ENCODE peak calls at places on chromosomes 1 and 21, in six cellular contexts. One of them, this sample, is unnamed.

GRCh38 chr1:19439464-19440171 is 45.7 kb downstream of the CAPZB start:
- DNase-seq in pancreas: no peak
- DNase-seq in choroid plexus epithelial cell: peak; percentile 75
- DNase-seq in ovary: peak; percentile 69
- DNase-seq in lower leg skin: peak; percentile 87
- DNase-seq in ascending aorta: no peak
- DNase-seq in this sample: no peak

GRCh38 chr21:37868896-37869295 is 47.4 kb downstream of the KCNJ6 start:
- DNase-seq in pancreas: no peak
- DNase-seq in choroid plexus epithelial cell: no peak
- DNase-seq in ovary: no peak
- DNase-seq in lower leg skin: peak; percentile 69
- DNase-seq in ascending aorta: peak; percentile 42
- DNase-seq in this sample: no peak

GRCh38 chr1:151131832-151132675 is 14.4 kb downstream of the SEMA6C start:
- DNase-seq in pancreas: no peak
- DNase-seq in choroid plexus epithelial cell: peak; percentile 25
- DNase-seq in ovary: peak; percentile 69
- DNase-seq in lower leg skin: no peak
- DNase-seq in ascending aorta: no peak
- DNase-seq in this sample: peak; percentile 26

GRCh38 chr1:61914823-61915482 is 172.7 kb downstream of the PATJ start:
- DNase-seq in pancreas: no peak
- DNase-seq in choroid plexus epithelial cell: peak; percentile 4
- DNase-seq in ovary: no peak
- DNase-seq in lower leg skin: no peak
- DNase-seq in ascending aorta: no peak
- DNase-seq in this sample: no peak

GRCh38 chr1:33548319-33548718 is 75.9 kb downstream of the ZSCAN20 start:
- DNase-seq in pancreas: no peak
- DNase-seq in choroid plexus epithelial cell: no peak
- DNase-seq in ovary: no peak
- DNase-seq in lower leg skin: no peak
- DNase-seq in ascending aorta: no peak
- DNase-seq in this sample: no peak

GRCh38 chr1:44676484-44677200 is 2.1 kb downstream of the ARMH1 start:
- DNase-seq in pancreas: no peak
- DNase-seq in choroid plexus epithelial cell: peak; percentile 93
- DNase-seq in ovary: no peak
- DNase-seq in lower leg skin: no peak
- DNase-seq in ascending aorta: no peak
- DNase-seq in this sample: no peak

GRCh38 chr1:114128293-114128692 is 25.4 kb downstream of the SYT6 start:
- DNase-seq in pancreas: no peak
- DNase-seq in choroid plexus epithelial cell: no peak
- DNase-seq in ovary: no peak
- DNase-seq in lower leg skin: no peak
- DNase-seq in ascending aorta: no peak
- DNase-seq in this sample: no peak

GRCh38 chr1:9793291-9793690 is 30.5 kb downstream of the CLSTN1 start:
- DNase-seq in pancreas: no peak
- DNase-seq in choroid plexus epithelial cell: no peak
- DNase-seq in ovary: no peak
- DNase-seq in lower leg skin: no peak
- DNase-seq in ascending aorta: no peak
- DNase-seq in this sample: no peak

GRCh38 chr1:202576816-202577215 is 133.4 kb downstream of the SYT2 start:
- DNase-seq in pancreas: no peak
- DNase-seq in choroid plexus epithelial cell: peak; percentile 92
- DNase-seq in ovary: no peak
- DNase-seq in lower leg skin: no peak
- DNase-seq in ascending aorta: no peak
- DNase-seq in this sample: no peak

GRCh38 chr1:169003864-169004516 is 102.5 kb upstream of the ATP1B1 start:
- DNase-seq in pancreas: peak; percentile 40
- DNase-seq in choroid plexus epithelial cell: no peak
- DNase-seq in ovary: no peak
- DNase-seq in lower leg skin: no peak
- DNase-seq in ascending aorta: peak; percentile 76
- DNase-seq in this sample: peak; percentile 26

GRCh38 chr1:180571832-180572636 is 13.3 kb downstream of the OVAAL start:
- DNase-seq in pancreas: no peak
- DNase-seq in choroid plexus epithelial cell: no peak
- DNase-seq in ovary: no peak
- DNase-seq in lower leg skin: no peak
- DNase-seq in ascending aorta: no peak
- DNase-seq in this sample: no peak

GRCh38 chr1:207070811-207071210 is 17.7 kb downstream of the PFKFB2 start:
- DNase-seq in pancreas: no peak
- DNase-seq in choroid plexus epithelial cell: no peak
- DNase-seq in ovary: no peak
- DNase-seq in lower leg skin: no peak
- DNase-seq in ascending aorta: no peak
- DNase-seq in this sample: no peak

GRCh38 chr1:17668638-17669175 is 86.4 kb upstream of the ACTL8 start:
- DNase-seq in pancreas: no peak
- DNase-seq in choroid plexus epithelial cell: no peak
- DNase-seq in ovary: no peak
- DNase-seq in lower leg skin: no peak
- DNase-seq in ascending aorta: no peak
- DNase-seq in this sample: no peak

GRCh38 chr1:8239306-8240023 is 78.4 kb upstream of the SLC45A1 start:
- DNase-seq in pancreas: peak; percentile 40
- DNase-seq in choroid plexus epithelial cell: peak; percentile 34
- DNase-seq in ovary: peak; percentile 31
- DNase-seq in lower leg skin: no peak
- DNase-seq in ascending aorta: no peak
- DNase-seq in this sample: peak; percentile 71

GRCh38 chr1:205926636-205927035 is 16.6 kb downstream of the SLC26A9 start:
- DNase-seq in pancreas: no peak
- DNase-seq in choroid plexus epithelial cell: no peak
- DNase-seq in ovary: no peak
- DNase-seq in lower leg skin: peak; percentile 56
- DNase-seq in ascending aorta: no peak
- DNase-seq in this sample: no peak

GRCh38 chr1:248316796-248317195 is 7.6 kb downstream of the OR2M7 start:
- DNase-seq in pancreas: no peak
- DNase-seq in choroid plexus epithelial cell: no peak
- DNase-seq in ovary: no peak
- DNase-seq in lower leg skin: peak; percentile 59
- DNase-seq in ascending aorta: no peak
- DNase-seq in this sample: no peak

GRCh38 chr1:182984621-182985020 is 31.7 kb upstream of the SHCBP1L start:
- DNase-seq in pancreas: no peak
- DNase-seq in choroid plexus epithelial cell: no peak
- DNase-seq in ovary: no peak
- DNase-seq in lower leg skin: no peak
- DNase-seq in ascending aorta: no peak
- DNase-seq in this sample: no peak

GRCh38 chr1:110875216-110875731 is 2.3 kb downstream of the CD53 start:
- DNase-seq in pancreas: no peak
- DNase-seq in choroid plexus epithelial cell: no peak
- DNase-seq in ovary: no peak
- DNase-seq in lower leg skin: no peak
- DNase-seq in ascending aorta: no peak
- DNase-seq in this sample: peak; percentile 57
- H3K4me3 ChIP-seq in pancreas: no peak overlapping the region
- H3K4me3 ChIP-seq in choroid plexus epithelial cell: no peak overlapping the region
- H3K4me3 ChIP-seq in ovary: no peak overlapping the region
- H3K4me3 ChIP-seq in lower leg skin: no peak overlapping the region
- H3K4me3 ChIP-seq in ascending aorta: no peak overlapping the region
- H3K4me3 ChIP-seq in this sample: no peak overlapping the region

DNA sequence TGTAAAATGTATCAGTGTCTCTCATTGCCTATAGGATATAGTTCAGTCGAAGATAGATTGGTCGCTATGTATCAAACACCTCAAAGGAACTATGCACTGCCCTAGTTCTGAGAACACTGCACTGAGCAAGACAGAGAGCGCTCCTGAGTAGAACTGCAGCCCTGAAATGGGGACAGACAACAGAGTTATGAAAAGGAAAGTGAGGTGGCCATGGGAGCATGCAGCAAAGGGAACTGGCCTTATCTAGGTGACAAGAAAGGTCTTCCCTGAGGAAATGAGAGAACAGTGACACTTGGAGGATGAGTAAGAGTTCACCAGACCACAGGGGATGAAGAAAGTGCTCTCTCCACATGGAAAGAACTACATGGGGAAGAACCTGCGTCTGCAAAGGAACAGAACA is 7.5 kb upstream of the G0S2 start:
- DNase-seq in pancreas: no peak
- DNase-seq in choroid plexus epithelial cell: peak; percentile 19
- DNase-seq in ovary: no peak
- DNase-seq in lower leg skin: no peak
- DNase-seq in ascending aorta: no peak
- DNase-seq in this sample: no peak
- TF ChIP-seq CTCF in pancreas: no peak
- TF ChIP-seq CTCF in choroid plexus epithelial cell: no peak
- TF ChIP-seq CTCF in ovary: no peak
- TF ChIP-seq CTCF in lower leg skin: no peak
- TF ChIP-seq CTCF in ascending aorta: no peak
- TF ChIP-seq CTCF in this sample: no peak

DNA sequence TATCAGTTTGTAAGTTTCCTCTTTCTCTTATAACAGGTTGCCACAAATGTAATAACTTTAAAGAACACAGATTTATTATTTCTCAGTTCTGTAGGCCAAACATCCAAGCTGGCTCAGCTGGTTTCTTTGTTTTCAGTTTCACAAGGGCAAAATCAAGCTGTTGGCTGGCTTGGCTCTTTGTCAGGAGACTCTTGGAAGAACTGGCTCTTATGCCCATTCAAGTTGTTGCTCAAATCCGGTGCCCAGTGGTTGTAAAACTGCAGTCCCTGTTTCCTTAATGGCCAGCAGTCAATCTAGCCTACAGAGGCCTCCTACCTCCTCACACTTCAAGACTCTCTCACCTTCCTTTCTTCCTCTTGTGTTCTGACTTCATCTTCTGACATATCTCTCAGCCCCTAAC is 1171.0 kb downstream of the MRPL39 start:
- DNase-seq in pancreas: no peak
- DNase-seq in choroid plexus epithelial cell: no peak
- DNase-seq in ovary: no peak
- DNase-seq in lower leg skin: no peak
- DNase-seq in ascending aorta: no peak
- DNase-seq in this sample: no peak
- H3K4me3 ChIP-seq in pancreas: no peak overlapping the region
- H3K4me3 ChIP-seq in choroid plexus epithelial cell: no peak overlapping the region
- H3K4me3 ChIP-seq in ovary: no peak overlapping the region
- H3K4me3 ChIP-seq in lower leg skin: no peak overlapping the region
- H3K4me3 ChIP-seq in ascending aorta: no peak overlapping the region
- H3K4me3 ChIP-seq in this sample: no peak overlapping the region

GRCh38 chr1:246971322-246971721 is 36.5 kb downstream of the ZNF695 start:
- DNase-seq in pancreas: peak; percentile 46
- DNase-seq in choroid plexus epithelial cell: peak; percentile 58
- DNase-seq in ovary: peak; percentile 68
- DNase-seq in lower leg skin: peak; percentile 87
- DNase-seq in ascending aorta: peak; percentile 75
- DNase-seq in this sample: peak; percentile 42
- TF ChIP-seq CTCF in pancreas: peak; percentile 49
- TF ChIP-seq CTCF in choroid plexus epithelial cell: peak; percentile 80
- TF ChIP-seq CTCF in ovary: peak; percentile 46
- TF ChIP-seq CTCF in lower leg skin: no peak
- TF ChIP-seq CTCF in ascending aorta: peak; percentile 88
- TF ChIP-seq CTCF in this sample: peak; percentile 63

DNA sequence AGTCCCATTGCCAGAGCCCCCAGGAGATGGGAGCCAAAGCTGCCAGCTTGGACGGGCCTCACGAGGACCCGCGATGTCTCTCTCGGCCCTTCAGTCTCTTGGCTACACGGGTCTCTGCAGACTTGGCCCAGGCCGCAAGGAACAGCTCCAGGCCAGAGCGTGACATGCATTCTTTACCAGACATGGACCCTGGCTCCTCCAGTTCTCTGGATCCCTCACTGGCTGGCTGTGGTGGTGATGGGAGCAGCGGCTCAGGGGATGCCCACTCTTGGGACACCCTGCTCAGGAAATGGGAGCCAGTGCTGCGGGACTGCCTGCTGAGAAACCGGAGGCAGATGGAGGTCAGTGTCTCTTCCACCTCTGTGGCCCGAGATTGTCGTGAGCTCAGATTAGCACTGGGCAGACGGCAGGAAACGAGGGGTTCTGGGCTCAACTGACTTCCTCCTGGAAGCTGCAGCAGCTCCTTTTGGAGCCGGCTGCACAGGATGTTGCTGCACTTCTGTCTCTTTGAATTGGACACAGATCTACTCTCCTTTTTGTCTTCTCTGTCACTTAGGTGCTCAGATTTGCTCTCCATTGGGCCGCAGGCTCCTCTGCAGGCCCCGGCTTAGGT is 68.0 kb downstream of the DISC1 start:
- DNase-seq in pancreas: no peak
- DNase-seq in choroid plexus epithelial cell: no peak
- DNase-seq in ovary: no peak
- DNase-seq in lower leg skin: no peak
- DNase-seq in ascending aorta: no peak
- DNase-seq in this sample: no peak
- H3K4me3 ChIP-seq in pancreas: no peak overlapping the region
- H3K4me3 ChIP-seq in choroid plexus epithelial cell: no peak overlapping the region
- H3K4me3 ChIP-seq in ovary: no peak overlapping the region
- H3K4me3 ChIP-seq in lower leg skin: no peak overlapping the region
- H3K4me3 ChIP-seq in ascending aorta: no peak overlapping the region
- H3K4me3 ChIP-seq in this sample: no peak overlapping the region